ENCODE peak calls at places on chromosome 20, in eight cellular contexts. A, T, J, V, Z, Y, G and M are unnamed samples.

GRCh38 chr20:23691675-23692074 is 2.8 kb upstream of the CST4 start:
- DNase-seq in T (no peak), Y (no peak), J (no peak), Z (no peak), A (no peak), V (no peak), G (peak; percentile 12), M (peak; percentile 27)

GRCh38 chr20:32810941-32811340 is 8.8 kb upstream of the MAPRE1 start:
- DNase-seq in A (no peak), J (no peak), Y (no peak), V (no peak), T (no peak), Z (no peak), G (no peak), M (no peak)

GRCh38 chr20:15139522-15139921 is 802.1 kb upstream of the FLRT3 start:
- DNase-seq in J (no peak), G (no peak), T (no peak), Z (no peak), A (no peak), V (no peak), Y (no peak), M (no peak)

GRCh38 chr20:10131612-10132345 is 86.9 kb upstream of the SNAP25 start:
- DNase-seq in J (peak; percentile 37), Z (no peak), V (no peak), G (no peak), A (no peak), T (peak; percentile 71), Y (peak; percentile 46), M (no peak)

GRCh38 chr20:45300961-45301360 is 5.7 kb upstream of the RBPJL start:
- DNase-seq in Y (no peak), J (peak; percentile 71), T (no peak), Z (peak; percentile 74), A (no peak), V (peak; percentile 46), G (peak; percentile 32), M (no peak)

GRCh38 chr20:63978319-63979220 is 872 bp downstream of the SAMD10 start:
- DNase-seq in G (no peak), Z (peak; percentile 66), J (no peak), T (peak; percentile 86), V (peak; percentile 85), A (no peak), Y (peak; percentile 33), M (no peak)

GRCh38 chr20:15814903-15815302 is 758.3 kb downstream of the KIF16B start:
- DNase-seq in Y (peak; percentile 8), T (no peak), V (no peak), J (no peak), A (no peak), G (peak; percentile 4), Z (no peak), M (no peak)

GRCh38 chr20:20741067-20742045 is 28.9 kb upstream of the RALGAPA2 start:
- DNase-seq in T (no peak), A (no peak), V (no peak), J (no peak), Z (no peak), G (no peak), Y (no peak), M (no peak)

GRCh38 chr20:22426772-22427171 is 157.6 kb downstream of the FOXA2 start:
- DNase-seq in J (no peak), T (no peak), Y (no peak), G (no peak), V (no peak), A (no peak), Z (no peak), M (no peak)

GRCh38 chr20:58003525-58003924 is 224.9 kb downstream of the ANKRD60 start:
- DNase-seq in Z (no peak), V (no peak), Y (no peak), G (no peak), A (no peak), T (no peak), J (peak; percentile 51), M (no peak)

GRCh38 chr20:56722042-56722441 is 92.9 kb downstream of the TFAP2C start:
- DNase-seq in V (no peak), Z (no peak), Y (peak; percentile 33), J (no peak), G (no peak), A (no peak), T (peak; percentile 19), M (no peak)

GRCh38 chr20:17024513-17025105 is 202.2 kb upstream of the PCSK2 start:
- DNase-seq in T (no peak), G (no peak), A (no peak), J (peak; percentile 15), Z (no peak), Y (peak; percentile 61), V (no peak), M (no peak)

GRCh38 chr20:19652591-19653026 is 105.4 kb upstream of the RIN2 start:
- DNase-seq in Z (no peak), G (no peak), T (no peak), Y (no peak), J (no peak), A (no peak), V (no peak), M (no peak)

GRCh38 chr20:34536798-34537394 is 20.7 kb downstream of the DYNLRB1 start:
- DNase-seq in T (no peak), A (no peak), V (no peak), G (no peak), J (no peak), Z (peak; percentile 56), Y (peak; percentile 39), M (no peak)
- TF ChIP-seq CTCF in T (peak; percentile 36), A (peak; percentile 55), V (no peak), G (peak; percentile 64), J (peak; percentile 46), Z (peak; percentile 32), Y (peak; percentile 47), M (no peak)

GRCh38 chr20:25699914-25700313 is 3.3 kb upstream of the ZNF337 start:
- DNase-seq in J (no peak), T (no peak), Y (no peak), A (no peak), Z (no peak), G (peak; percentile 11), V (no peak), M (no peak)

GRCh38 chr20:25695532-25696383 is 895 bp downstream of the ZNF337 start:
- DNase-seq in V (peak; percentile 16), J (no peak), A (no peak), Y (peak; percentile 17), T (no peak), Z (no peak), G (no peak), M (no peak)

GRCh38 chr20:25692499-25692898 is 4.2 kb downstream of the ZNF337 start:
- DNase-seq in V (no peak), G (peak; percentile 22), Z (no peak), T (no peak), Y (peak; percentile 22), J (no peak), A (no peak), M (no peak)

GRCh38 chr20:25697132-25697446 is 436 bp upstream of the ZNF337 start:
- DNase-seq in Y (no peak), Z (no peak), V (no peak), A (no peak), T (no peak), J (no peak), G (no peak), M (no peak)

GRCh38 chr20:25696384-25697131 is at the start of gene ZNF337:
- DNase-seq in Z (peak; percentile 95), Y (peak; percentile 92), T (peak; percentile 97), A (peak; percentile 42), V (peak; percentile 96), G (peak; percentile 94), J (peak; percentile 95), M (peak; percentile 97)
- TF ChIP-seq CTCF in Z (no peak), Y (peak; percentile 10), T (no peak), A (peak; percentile 31), V (no peak), G (peak; percentile 61), J (no peak), M (peak; percentile 30)

DNA sequence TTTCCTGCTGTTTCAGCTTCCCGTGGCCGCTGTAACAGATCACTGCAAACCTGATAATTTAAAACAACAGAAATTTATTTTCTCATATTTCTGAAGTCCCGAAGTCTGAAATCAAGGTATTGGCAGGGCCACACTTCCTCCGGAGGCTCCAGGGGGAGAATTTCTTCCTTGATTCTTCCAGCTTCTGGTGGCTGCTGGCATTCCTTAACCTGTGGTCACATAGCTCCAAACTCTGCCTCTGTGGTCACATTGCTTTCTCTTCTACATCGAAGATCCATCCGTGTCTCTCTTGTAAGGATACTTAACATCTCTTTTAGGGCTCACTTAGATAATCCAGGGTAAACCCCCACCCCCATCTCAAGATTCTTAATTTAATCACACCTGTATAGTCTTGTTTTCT is 7.2 kb upstream of the NSFL1C start:
- DNase-seq in G (no peak), Z (no peak), T (no peak), V (no peak), Y (no peak), J (no peak), A (no peak), M (no peak)
- TF ChIP-seq CTCF in G (no peak), Z (no peak), T (no peak), V (no peak), Y (no peak), J (no peak), A (no peak), M (no peak)

GRCh38 chr20:62350629-62351422 is 16.3 kb downstream of the LAMA5 start:
- DNase-seq in Y (no peak), T (no peak), V (peak; percentile 84), Z (no peak), J (no peak), A (no peak), G (no peak), M (no peak)

GRCh38 chr20:62351469-62352401 is 15.4 kb downstream of the LAMA5 start:
- DNase-seq in Z (no peak), A (no peak), Y (no peak), T (no peak), J (no peak), G (no peak), V (no peak), M (no peak)

GRCh38 chr20:62354031-62354808 is 12.9 kb downstream of the LAMA5 start:
- DNase-seq in T (no peak), Y (no peak), V (no peak), J (no peak), Z (no peak), A (no peak), G (no peak), M (no peak)

GRCh38 chr20:62353289-62354030 is 13.7 kb downstream of the LAMA5 start:
- DNase-seq in G (no peak), T (no peak), A (no peak), V (no peak), Y (no peak), J (no peak), Z (no peak), M (no peak)

DNA sequence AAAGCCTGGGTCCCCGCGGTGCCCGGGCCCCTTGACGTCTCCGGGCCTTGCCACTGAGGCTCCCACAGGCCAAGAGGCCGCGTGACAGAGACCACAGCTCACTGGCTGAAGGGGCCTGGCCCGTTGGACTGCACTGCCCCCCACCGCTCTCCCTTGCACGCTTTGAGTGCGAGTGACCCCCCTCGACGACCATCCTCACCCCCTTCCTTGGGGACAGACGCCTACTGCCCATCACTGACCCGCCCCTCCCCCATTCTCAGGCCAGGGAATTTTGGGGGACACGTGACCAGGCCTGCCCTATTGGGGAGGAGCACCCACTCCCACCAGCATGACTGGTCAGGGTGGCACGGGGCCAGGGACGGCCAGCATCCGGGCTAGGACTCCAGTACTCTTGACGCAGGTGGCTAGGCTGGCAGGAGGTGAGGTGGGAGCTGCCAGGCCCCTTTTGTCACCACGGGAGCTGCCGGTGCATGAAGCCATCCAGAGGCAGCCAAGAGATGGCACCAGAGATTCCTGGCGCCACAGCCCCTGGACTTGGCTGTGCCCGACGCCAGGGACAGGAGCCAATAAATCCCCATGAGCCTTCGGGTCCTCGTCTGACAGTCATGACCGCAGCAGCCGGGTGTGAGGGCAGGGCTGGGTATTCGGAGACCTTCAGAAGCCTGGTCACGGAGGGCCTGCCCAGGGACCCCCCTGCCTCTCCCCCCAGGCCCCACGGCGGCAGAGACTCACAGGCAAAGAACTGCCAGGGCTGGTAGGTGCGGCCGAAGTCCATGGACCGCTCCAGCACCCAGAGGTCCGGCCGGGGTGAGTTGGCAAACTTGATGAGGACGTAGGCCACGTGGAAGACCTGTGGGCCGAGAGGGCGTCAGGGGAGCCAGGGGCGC is 14.5 kb downstream of the LAMA5 start:
- DNase-seq in Z (no peak), V (peak; percentile 86), J (peak; percentile 66), T (peak; percentile 89), A (no peak), Y (no peak), G (no peak), M (no peak)
- TF ChIP-seq CTCF in Z (no peak), V (peak; percentile 86), J (peak; percentile 38), T (no peak), A (no peak), Y (no peak), G (no peak), M (no peak)